ENCODE peak calls at places on chromosomes 4 and X, in nine cellular contexts. R is GM23338; L is lower leg skin; B is choroid plexus epithelial cell; I is cardiac muscle cell; A is CD4-positive, alpha-beta T cell; T is HL-60; S is MCF 10A; J is WTC11. V is an unnamed sample.

GRCh38 chr4:24229976-24230375 is 340.1 kb upstream of the PPARGC1A start:
- DNase-seq in I (no peak), B (no peak), R (no peak), S (peak), A (no peak), J (no peak), T (no peak), L (no peak), V (no peak)

GRCh38 chr4:152243890-152244595 is 291.8 kb downstream of the FBXW7 start:
- DNase-seq in R (no peak), J (no peak), T (no peak), B (no peak), A (no peak), I (no peak), L (no peak), S (no peak), V (no peak)

GRCh38 chr4:122890142-122890769 is 32.1 kb downstream of the NUDT6 start:
- DNase-seq in S (peak), I (no peak), J (no peak), R (no peak), A (no peak), T (no peak), B (no peak), L (no peak), V (no peak)

GRCh38 chr4:16290681-16291420 is 64.6 kb upstream of the TAPT1 start:
- DNase-seq in T (no peak), A (no peak), L (no peak), B (no peak), I (no peak), S (no peak), J (no peak), R (no peak), V (no peak)

GRCh38 chrX:76148753-76149152 is 24.1 kb upstream of the PBDC1 start:
- DNase-seq in I (peak), S (peak), B (peak), A (peak), T (peak), J (peak), L (no peak), R (peak), V (no peak)

GRCh38 chr4:82661601-82662000 is 99.8 kb upstream of the TMEM150C start:
- DNase-seq in S (no peak), I (no peak), J (no peak), R (no peak), T (no peak), L (no peak), B (no peak), A (no peak), V (no peak)

GRCh38 chr4:110296892-110297291 is 98.5 kb upstream of the ELOVL6 start:
- DNase-seq in I (no peak), R (no peak), T (no peak), A (no peak), L (no peak), B (no peak), S (no peak), J (no peak), V (no peak)

GRCh38 chr4:169048867-169049266 is 38.8 kb upstream of the CBR4 start:
- DNase-seq in R (no peak), I (no peak), L (no peak), A (no peak), B (no peak), S (no peak), T (no peak), J (no peak), V (no peak)

GRCh38 chr4:128461300-128462103 is 173.9 kb upstream of the PGRMC2 start:
- DNase-seq in L (no peak), B (peak), R (no peak), I (no peak), A (no peak), T (no peak), S (peak), J (no peak), V (no peak)

GRCh38 chr4:148071009-148071408 is 339.1 kb downstream of the ARHGAP10 start:
- DNase-seq in T (no peak), R (no peak), S (no peak), I (no peak), J (no peak), B (no peak), L (peak), A (no peak), V (no peak)

GRCh38 chr4:109990307-109991257 is 77.9 kb downstream of the EGF start:
- DNase-seq in R (no peak), J (no peak), S (no peak), A (no peak), B (no peak), T (peak), L (no peak), I (no peak), V (no peak)

GRCh38 chr4:6905501-6905900 is 4.1 kb upstream of the TBC1D14 start:
- DNase-seq in S (no peak), B (no peak), J (no peak), R (no peak), L (peak), A (no peak), T (no peak), I (no peak), V (no peak)

GRCh38 chrX:48531359-48531954 is 8.1 kb upstream of the TBC1D25 start:
- DNase-seq in S (peak), I (no peak), B (peak), L (no peak), J (no peak), T (no peak), R (no peak), A (no peak), V (no peak)

GRCh38 chr4:187501731-187502130 is 493.8 kb upstream of the ZFP42 start:
- DNase-seq in T (no peak), J (no peak), A (no peak), R (no peak), B (no peak), I (no peak), S (no peak), L (no peak), V (no peak)

GRCh38 chr4:20299515-20299914 is 47.8 kb downstream of the SLIT2 start:
- DNase-seq in I (no peak), B (peak), L (no peak), T (no peak), J (no peak), S (peak), R (peak), A (no peak), V (no peak)
- TF ChIP-seq CTCF in I (peak), B (peak), L (no peak), T (peak), J (no peak), S (peak), R (peak), A (no peak), V (peak)

GRCh38 chr4:83906561-83906960 is 370.7 kb downstream of the GPAT3 start:
- DNase-seq in L (no peak), R (no peak), A (no peak), J (no peak), B (peak), T (no peak), S (peak), I (no peak), V (no peak)

GRCh38 chr4:83910693-83911092 is 374.8 kb downstream of the GPAT3 start:
- DNase-seq in S (no peak), I (no peak), J (no peak), B (no peak), A (no peak), R (no peak), L (no peak), T (no peak), V (no peak)

GRCh38 chr4:83905952-83906351 is 370.0 kb downstream of the GPAT3 start:
- DNase-seq in T (no peak), A (no peak), I (peak), S (no peak), J (peak), B (no peak), L (no peak), R (peak), V (peak)
- TF ChIP-seq CTCF in T (peak), A (no peak), I (no peak), S (no peak), J (no peak), B (peak), L (no peak), R (peak), V (peak)

GRCh38 chr4:150218447-150218846 is 140.2 kb downstream of the DCLK2 start:
- DNase-seq in B (no peak), T (no peak), R (no peak), A (no peak), I (no peak), S (no peak), L (no peak), J (no peak), V (no peak)
- TF ChIP-seq CTCF in B (no peak), T (no peak), R (no peak), A (no peak), I (no peak), S (no peak), L (no peak), J (no peak), V (no peak)

GRCh38 chr4:52329894-52330293 is 278.8 kb downstream of the SPATA18 start:
- DNase-seq in A (no peak), R (no peak), I (no peak), J (no peak), T (no peak), B (no peak), S (no peak), L (no peak), V (no peak)
- TF ChIP-seq CTCF in A (no peak), R (no peak), I (no peak), J (no peak), T (no peak), B (no peak), S (no peak), L (no peak), V (no peak)

DNA sequence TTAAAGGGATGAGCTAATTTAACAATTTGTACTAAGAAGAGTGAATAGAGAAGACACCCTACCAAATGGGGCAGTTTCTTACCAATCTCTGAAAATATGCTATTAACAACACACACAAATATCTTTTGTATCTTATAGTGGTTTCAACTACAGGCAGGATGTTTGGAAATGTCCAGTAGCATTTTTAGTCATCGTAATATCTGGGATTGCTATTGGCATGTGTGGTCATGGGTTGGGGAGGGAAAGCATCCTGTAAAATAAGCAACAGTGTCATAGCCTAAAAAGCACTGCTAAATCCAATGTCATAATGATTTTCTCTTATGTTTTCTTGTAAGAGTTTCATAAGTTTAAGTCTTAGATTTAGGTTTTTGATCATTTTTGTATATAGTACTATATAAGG is 29.3 kb upstream of the ABCG2 start:
- DNase-seq in R (no peak), A (no peak), T (no peak), I (no peak), J (no peak), B (no peak), L (no peak), S (no peak), V (no peak)
- TF ChIP-seq CTCF in R (no peak), A (no peak), T (no peak), I (no peak), J (no peak), B (no peak), L (no peak), S (no peak), V (no peak)